ENCODE peak calls at places on chromosomes 16 and 17, in six cellular contexts. J is GM19239; Z is cardiac fibroblast; C is activated T-helper 1 cell treated with anti-CD3 and anti-CD28 coated beads, Interleukin-12 subunit alpha, Interleukin-12 subunit beta, Interleukin-2, Interleukin-4 antibody, amounts not matched to agents 30 ng/mL and 10 ng/mL and 1 ng/mL, durations not matched to agents 14 hours and 24 hours and 36 hours; R is astrocyte of the spinal cord; N is cerebellar cortex. O is an unnamed sample.

GRCh38 chr16:27318399-27319256 is 4.9 kb downstream of the IL4R start:
- DNase-seq in J (no peak), Z (peak), C (peak), R (peak), N (no peak), O (no peak)

GRCh38 chr17:32445075-32445427 is 741 bp downstream of the PSMD11 start:
- DNase-seq in J (no peak), Z (peak), C (peak), R (peak), N (no peak), O (no peak)

GRCh38 chr17:16288860-16289571 is 64.3 kb downstream of the CENPV start:
- DNase-seq in J (no peak), Z (no peak), C (no peak), R (no peak), N (no peak), O (no peak)

GRCh38 chr17:31596382-31597323 is 205.2 kb downstream of the RAB11FIP4 start:
- DNase-seq in J (peak), Z (peak), C (no peak), R (peak), N (peak), O (no peak)

GRCh38 chr16:89185062-89185751 is 13.7 kb downstream of the CDH15 start:
- DNase-seq in J (no peak), Z (no peak), C (no peak), R (no peak), N (no peak), O (no peak)

GRCh38 chr17:46108120-46108519 is 85.1 kb downstream of the KANSL1 start:
- DNase-seq in J (no peak), Z (no peak), C (no peak), R (no peak), N (no peak), O (no peak)

GRCh38 chr17:19386276-19386863 is 620 bp downstream of the MFAP4 start:
- DNase-seq in J (no peak), Z (peak), C (no peak), R (peak), N (no peak), O (no peak)

GRCh38 chr17:81712468-81713003 is 452 bp downstream of the SLC25A10 start:
- DNase-seq in J (no peak), Z (peak), C (no peak), R (no peak), N (no peak), O (no peak)

GRCh38 chr17:39151680-39152058 is 232 bp upstream of the PLXDC1 start:
- DNase-seq in J (no peak), Z (no peak), C (no peak), R (no peak), N (no peak), O (no peak)

O was measured in neuronal stem cell.